ENCODE peak calls at places on chromosomes 6 and 20, in eight cellular contexts. U, W, V, L, B, M, T and D are unnamed samples.

GRCh38 chr6:163806761-163807499 is 392.4 kb downstream of the QKI start:
- DNase-seq in U (no peak), W (peak; percentile 71), V (no peak), L (no peak), B (no peak), M (no peak), T (peak; percentile 13), D (no peak)

GRCh38 chr20:32977281-32978008 is 26.8 kb downstream of the SUN5 start:
- DNase-seq in U (no peak), W (no peak), V (no peak), L (no peak), B (no peak), M (no peak), T (no peak), D (no peak)

GRCh38 chr20:45336530-45337366 is 11.5 kb downstream of the SDC4 start:
- DNase-seq in U (no peak), W (no peak), V (peak; percentile 73), L (no peak), B (peak; percentile 94), M (no peak), T (no peak), D (peak; percentile 88)

GRCh38 chr6:169313347-169314010 is 59.8 kb upstream of the THBS2 start:
- DNase-seq in U (no peak), W (no peak), V (no peak), L (no peak), B (no peak), M (no peak), T (no peak), D (no peak)

GRCh38 chr6:94050515-94050914 is 631.2 kb upstream of the EPHA7 start:
- DNase-seq in U (no peak), W (no peak), V (no peak), L (no peak), B (no peak), M (no peak), T (no peak), D (no peak)

GRCh38 chr6:3722785-3723184 is 28.7 kb downstream of the PXDC1 start:
- DNase-seq in U (no peak), W (no peak), V (no peak), L (no peak), B (no peak), M (no peak), T (peak; percentile 47), D (peak; percentile 32)

GRCh38 chr6:44064948-44065272 is 62.3 kb downstream of the MRPL14 start:
- DNase-seq in U (no peak), W (no peak), V (no peak), L (no peak), B (no peak), M (no peak), T (no peak), D (no peak)

GRCh38 chr6:16698988-16699868 is 62.0 kb downstream of the ATXN1 start:
- DNase-seq in U (no peak), W (no peak), V (no peak), L (no peak), B (no peak), M (no peak), T (no peak), D (no peak)

GRCh38 chr6:10559492-10560150 is 38.5 kb downstream of the GCNT2 start:
- DNase-seq in U (no peak), W (no peak), V (no peak), L (no peak), B (no peak), M (no peak), T (no peak), D (no peak)

GRCh38 chr6:28710466-28711191 is 184.9 kb downstream of the GPX5 start:
- DNase-seq in U (no peak), W (no peak), V (no peak), L (no peak), B (no peak), M (no peak), T (peak; percentile 94), D (no peak)

GRCh38 chr20:36792422-36792821 is 18.9 kb upstream of the DSN1 start:
- DNase-seq in U (peak; percentile 20), W (no peak), V (no peak), L (no peak), B (no peak), M (peak; percentile 73), T (peak; percentile 94), D (peak; percentile 80)

GRCh38 chr6:42177514-42178364 is 4.6 kb downstream of the GUCA1A start:
- DNase-seq in U (no peak), W (peak; percentile 34), V (no peak), L (no peak), B (no peak), M (no peak), T (peak; percentile 69), D (no peak)

GRCh38 chr6:132391391-132392291 is 9.6 kb downstream of the MOXD1 start:
- DNase-seq in U (peak; percentile 40), W (no peak), V (no peak), L (no peak), B (no peak), M (peak; percentile 73), T (no peak), D (no peak)

GRCh38 chr6:74519172-74519571 is 686.7 kb downstream of the COL12A1 start:
- DNase-seq in U (no peak), W (no peak), V (no peak), L (no peak), B (no peak), M (peak; percentile 10), T (no peak), D (no peak)

GRCh38 chr6:127053032-127053908 is 65.2 kb upstream of the RSPO3 start:
- DNase-seq in U (no peak), W (no peak), V (no peak), L (no peak), B (no peak), M (peak; percentile 45), T (peak; percentile 7), D (no peak)

GRCh38 chr6:6600865-6601264 is 12.3 kb downstream of the LY86 start:
- DNase-seq in U (no peak), W (no peak), V (no peak), L (no peak), B (no peak), M (no peak), T (no peak), D (no peak)

GRCh38 chr6:168837231-168837903 is 396.4 kb downstream of the SMOC2 start:
- DNase-seq in U (no peak), W (no peak), V (no peak), L (no peak), B (no peak), M (no peak), T (no peak), D (no peak)

GRCh38 chr6:104639671-104640070 is 220.0 kb downstream of the HACE1 start:
- DNase-seq in U (no peak), W (no peak), V (no peak), L (no peak), B (no peak), M (no peak), T (no peak), D (no peak)

GRCh38 chr6:126038234-126038633 is 51.9 kb downstream of the TRMT11 start:
- DNase-seq in U (no peak), W (no peak), V (no peak), L (no peak), B (no peak), M (no peak), T (no peak), D (no peak)

DNA sequence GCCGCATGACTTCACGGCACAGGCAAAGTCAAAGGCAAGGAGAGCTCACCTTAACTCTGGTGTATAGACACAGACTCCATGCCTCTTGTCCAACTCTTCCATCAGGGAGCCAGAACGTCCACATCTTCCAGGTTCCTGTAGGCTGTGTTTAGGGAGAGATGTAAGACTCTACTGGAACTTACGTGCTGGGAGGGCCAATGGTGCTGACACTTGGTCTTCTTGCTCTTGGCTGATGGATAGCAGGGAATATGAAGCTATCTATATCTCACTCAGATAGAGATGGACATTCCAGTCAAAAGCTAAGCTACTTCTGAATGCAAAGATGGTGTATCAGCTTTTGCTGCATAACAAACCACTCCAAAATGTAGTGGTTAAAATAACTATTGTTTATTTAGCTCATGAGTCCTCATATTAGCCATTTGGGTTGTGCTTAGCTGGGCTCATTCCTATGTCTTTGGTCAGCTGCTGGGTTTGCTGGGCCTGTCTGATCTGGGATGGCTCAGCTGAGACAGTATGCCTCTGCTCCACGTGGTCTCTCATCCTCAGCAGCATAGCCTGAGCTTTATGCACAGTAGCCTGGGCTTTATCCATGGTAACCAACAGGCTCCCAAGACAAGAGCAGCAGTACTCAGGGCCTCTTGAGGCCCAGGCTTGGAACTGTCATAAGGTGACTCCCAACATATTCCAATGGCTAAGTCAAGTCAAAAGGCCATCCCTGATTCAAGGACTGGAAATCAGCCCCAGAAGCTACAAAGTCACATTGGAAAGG is 111.6 kb downstream of the SNX5 start:
- DNase-seq in U (no peak), W (no peak), V (no peak), L (no peak), B (no peak), M (no peak), T (no peak), D (peak; percentile 5)
- H3K4me1 ChIP-seq in U (peaks cover 53% of the 10 kb centered on the region), W (peaks cover 6% of the 10 kb centered on the region), V (peaks cover 11% of the 10 kb centered on the region), L (peaks cover 6% of the 10 kb centered on the region), B (no peaks in the 10 kb centered on the region), M (no peaks in the 10 kb centered on the region), T (no peaks in the 10 kb centered on the region), D (peaks cover 10% of the 10 kb centered on the region)

DNA sequence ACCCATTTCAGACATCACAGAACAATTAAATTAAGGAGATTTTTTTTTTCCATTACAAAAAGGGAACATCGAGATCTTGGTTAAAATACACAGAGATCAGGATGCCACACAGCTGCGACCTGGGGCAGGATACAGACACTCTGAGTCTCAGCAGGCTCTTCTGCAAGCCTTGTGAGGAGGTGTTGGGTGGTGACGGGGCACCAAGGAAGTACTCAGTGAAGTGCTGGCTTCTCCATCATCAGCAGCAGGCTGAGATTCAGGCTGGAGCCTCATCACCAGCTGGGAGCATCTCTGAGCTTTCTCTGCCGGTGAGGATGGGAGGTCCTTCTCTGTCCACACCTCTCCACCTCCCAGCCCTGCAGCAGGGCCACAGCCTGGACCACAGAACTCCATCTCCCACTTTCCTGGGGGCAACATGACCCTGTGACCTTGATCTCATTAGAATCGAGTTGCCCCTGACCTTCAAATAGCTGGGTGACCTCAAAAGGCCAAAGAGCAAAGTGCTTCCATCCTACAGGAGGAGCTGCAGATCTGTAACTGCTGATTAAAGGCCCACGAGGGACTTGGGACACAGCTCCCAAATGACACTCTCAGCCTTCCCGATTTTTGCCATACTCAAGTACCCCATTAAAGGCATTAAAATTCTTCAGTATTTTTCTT is 16.0 kb downstream of the PMEPA1 start:
- DNase-seq in U (no peak), W (no peak), V (no peak), L (no peak), B (no peak), M (no peak), T (no peak), D (no peak)
- H3K4me1 ChIP-seq in U (peaks cover 73% of the 10 kb centered on the region), W (no peaks in the 10 kb centered on the region), V (peaks cover 34% of the 10 kb centered on the region), L (peaks cover 33% of the 10 kb centered on the region), B (peaks cover 20% of the 10 kb centered on the region), M (peaks cover 13% of the 10 kb centered on the region), T (peaks cover 12% of the 10 kb centered on the region), D (peaks cover 100% of the 10 kb centered on the region)

GRCh38 chr6:35061651-35062410 is 79.3 kb downstream of the TCP11 start:
- DNase-seq in U (no peak), W (no peak), V (peak; percentile 6), L (no peak), B (no peak), M (no peak), T (no peak), D (no peak)
- H3K4me1 ChIP-seq in U (no peaks in the 10 kb centered on the region), W (peaks cover 10% of the 10 kb centered on the region), V (no peaks in the 10 kb centered on the region), L (no peaks in the 10 kb centered on the region), B (peaks cover 6% of the 10 kb centered on the region), M (no peaks in the 10 kb centered on the region), T (no peaks in the 10 kb centered on the region), D (no peaks in the 10 kb centered on the region)

DNA sequence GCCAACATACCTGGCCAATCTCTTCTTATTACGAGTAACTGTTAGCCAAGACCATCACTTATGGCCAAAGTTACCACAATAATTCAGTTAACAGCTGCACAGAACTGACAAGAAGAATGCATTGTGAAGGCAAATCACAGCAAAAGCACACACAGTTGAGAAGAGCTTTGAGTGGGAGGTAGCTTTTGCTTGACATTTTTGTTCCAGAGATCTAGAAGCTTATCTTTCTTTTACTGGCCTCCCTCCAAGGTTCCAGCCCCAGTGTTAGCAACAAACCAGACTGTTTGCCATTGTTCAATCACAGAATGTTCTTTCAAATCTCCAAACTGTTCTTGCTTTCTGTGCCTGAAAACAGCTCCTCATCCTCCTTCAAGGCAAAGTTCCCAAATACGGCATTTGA is 35.9 kb upstream of the IRAK1BP1 start:
- DNase-seq in U (peak; percentile 49), W (peak; percentile 74), V (no peak), L (no peak), B (no peak), M (no peak), T (no peak), D (no peak)
- H3K4me1 ChIP-seq in U (peaks cover 26% of the 10 kb centered on the region), W (peaks cover 23% of the 10 kb centered on the region), V (no peaks in the 10 kb centered on the region), L (no peaks in the 10 kb centered on the region), B (no peaks in the 10 kb centered on the region), M (no peaks in the 10 kb centered on the region), T (no peaks in the 10 kb centered on the region), D (no peaks in the 10 kb centered on the region)